ENCODE peak calls at places on chromosomes 6 and 20, in eight cellular contexts. W is activated naive CD4-positive, alpha-beta T cell treated with anti-CD3 and anti-CD28 coated beads for 36 hours; Z is T-helper 17 cell; L is iris pigment epithelial cell; A is H54; X is activated B cell treated with CpG ODN at 0.5 μM for 24 hours; D is heart left ventricle; Q is NCI-H2107. F is an unnamed sample.

GRCh38 chr6:43292763-43293318 is 5.2 kb upstream of the SLC22A7 start:
- DNase-seq in Q (no peak), L (no peak), X (no peak), Z (no peak), W (no peak), D (no peak), A (no peak), F (no peak)

GRCh38 chr20:6164421-6165341 is 41.9 kb upstream of the FERMT1 start:
- DNase-seq in X (no peak), W (no peak), L (peak), Z (no peak), Q (no peak), D (peak), A (no peak), F (no peak)

GRCh38 chr20:32961956-32962517 is 42.2 kb downstream of the SUN5 start:
- DNase-seq in X (no peak), Q (no peak), D (no peak), L (no peak), Z (no peak), A (no peak), W (no peak), F (no peak)

GRCh38 chr6:115870464-115870863 is 190.2 kb downstream of the FRK start:
- DNase-seq in L (no peak), Q (no peak), D (no peak), W (no peak), A (no peak), X (no peak), Z (no peak), F (no peak)

GRCh38 chr6:67680297-67680932 is 954.7 kb upstream of the ADGRB3 start:
- DNase-seq in Q (no peak), L (peak), W (no peak), D (no peak), X (no peak), Z (no peak), A (no peak), F (peak)

GRCh38 chr20:37885593-37886507 is 17.1 kb upstream of the VSTM2L start:
- DNase-seq in W (no peak), X (no peak), Z (no peak), D (no peak), A (no peak), L (no peak), Q (no peak), F (no peak)

GRCh38 chr6:31037692-31038091 is 27.4 kb downstream of the MUC22 start:
- DNase-seq in X (no peak), W (no peak), Q (no peak), A (no peak), D (no peak), Z (no peak), L (peak), F (peak)

GRCh38 chr20:7399114-7399513 is 541.1 kb downstream of the HAO1 start:
- DNase-seq in X (no peak), W (no peak), A (no peak), D (no peak), Q (no peak), Z (no peak), L (no peak), F (no peak)

GRCh38 chr6:81331526-81331925 is 421.0 kb downstream of the TENT5A start:
- DNase-seq in A (no peak), Q (no peak), W (no peak), L (peak), Z (no peak), X (no peak), D (no peak), F (no peak)

GRCh38 chr20:12699374-12700228 is 309.2 kb upstream of the SPTLC3 start:
- DNase-seq in A (no peak), W (no peak), D (no peak), Q (no peak), X (no peak), Z (no peak), L (no peak), F (no peak)

GRCh38 chr20:2655331-2656116 is 3.1 kb downstream of the NOP56 start:
- DNase-seq in A (no peak), D (no peak), Z (no peak), X (no peak), W (no peak), Q (no peak), L (no peak), F (no peak)

GRCh38 chr20:58028123-58028522 is 200.3 kb downstream of the ANKRD60 start:
- DNase-seq in L (no peak), Q (no peak), W (peak), X (no peak), Z (no peak), D (no peak), A (no peak), F (no peak)

GRCh38 chr6:118509009-118509617 is 39.0 kb upstream of the PLN start:
- DNase-seq in L (peak), A (no peak), X (no peak), D (peak), W (peak), Q (no peak), Z (no peak), F (peak)

GRCh38 chr6:158867381-158868121 is 48.4 kb upstream of the EZR start:
- DNase-seq in D (no peak), A (no peak), L (no peak), Q (no peak), X (no peak), W (no peak), Z (no peak), F (no peak)

GRCh38 chr6:142867988-142868818 is 76.8 kb downstream of the HIVEP2 start:
- DNase-seq in D (no peak), Q (no peak), Z (no peak), L (peak), X (no peak), A (no peak), W (no peak), F (no peak)

GRCh38 chr6:111689946-111690345 is 84.3 kb upstream of the TRAF3IP2 start:
- DNase-seq in A (no peak), W (no peak), Q (no peak), Z (no peak), X (no peak), L (no peak), D (no peak), F (no peak)

GRCh38 chr20:22288156-22288555 is 296.2 kb downstream of the FOXA2 start:
- DNase-seq in L (no peak), D (no peak), Q (no peak), Z (no peak), X (no peak), A (no peak), W (no peak), F (no peak)

GRCh38 chr6:169253745-169254238 is at the start of gene THBS2:
- DNase-seq in Z (no peak), A (no peak), D (peak), W (no peak), Q (no peak), X (no peak), L (peak), F (peak)

GRCh38 chr6:25312703-25313102 is 33.5 kb downstream of the CARMIL1 start:
- DNase-seq in X (no peak), Z (no peak), D (no peak), Q (no peak), L (peak), W (no peak), A (peak), F (peak)

GRCh38 chr20:58852559-58853271 is at the start of gene GNAS:
- DNase-seq in X (peak), L (peak), A (no peak), D (peak), W (peak), Z (no peak), Q (no peak), F (peak)

GRCh38 chr6:144476286-144476685 is 191.2 kb downstream of the UTRN start:
- DNase-seq in X (no peak), Q (no peak), Z (no peak), A (no peak), D (no peak), L (no peak), W (no peak), F (no peak)

GRCh38 chr20:17990278-17990972 is 21.6 kb downstream of the MGME1 start:
- DNase-seq in X (no peak), W (no peak), L (peak), A (no peak), Z (no peak), Q (no peak), D (no peak), F (no peak)

GRCh38 chr20:24995741-24996448 is 3.3 kb upstream of the APMAP start:
- DNase-seq in A (peak), L (no peak), W (no peak), Z (no peak), D (no peak), X (no peak), Q (no peak), F (peak)

GRCh38 chr6:125748534-125749111 is 809 bp upstream of the HEY2 start:
- DNase-seq in W (no peak), X (no peak), Q (no peak), A (no peak), Z (no peak), L (no peak), D (no peak), F (peak)

GRCh38 chr6:44245912-44246662 is 814 bp upstream of the HSP90AB1 start:
- DNase-seq in D (peak), A (peak), Z (peak), X (peak), Q (peak), W (peak), L (peak), F (peak)

F was measured in adipocyte.